ENCODE peak calls at places on chromosomes 5 and 9, in six cellular contexts. Z, X, V, D, C and A are unnamed samples.
A peak's percentile ranks its signal among the peaks of the same experiment; 100 is the strongest.

GRCh38 chr5:177557041-177557647 is 2.8 kb upstream of the FAM193B start:
- DNase-seq in Z (no peak), X (peak; percentile 47), V (no peak), D (no peak), C (no peak), A (peak; percentile 64)

GRCh38 chr5:75736273-75736672 is 19.0 kb upstream of the POC5 start:
- DNase-seq in Z (no peak), X (no peak), V (no peak), D (no peak), C (no peak), A (no peak)

GRCh38 chr5:31563216-31563615 is 31.1 kb downstream of the C5orf22 start:
- DNase-seq in Z (no peak), X (no peak), V (no peak), D (no peak), C (no peak), A (no peak)

GRCh38 chr5:110094109-110094508 is 404.4 kb downstream of the MAN2A1 start:
- DNase-seq in Z (no peak), X (no peak), V (no peak), D (no peak), C (no peak), A (no peak)

GRCh38 chr9:122216798-122217418 is 11.8 kb downstream of the LHX6 start:
- DNase-seq in Z (no peak), X (no peak), V (no peak), D (peak; percentile 40), C (no peak), A (no peak)

GRCh38 chr9:97723819-97724218 is 26.7 kb upstream of the XPA start:
- DNase-seq in Z (no peak), X (no peak), V (no peak), D (no peak), C (no peak), A (peak; percentile 56)

GRCh38 chr5:11027660-11028059 is 266.6 kb upstream of the DAP start:
- DNase-seq in Z (no peak), X (no peak), V (no peak), D (no peak), C (no peak), A (no peak)

GRCh38 chr9:74773886-74774479 is 113.7 kb downstream of the TRPM6 start:
- DNase-seq in Z (peak; percentile 68), X (peak; percentile 86), V (peak; percentile 50), D (peak; percentile 72), C (peak; percentile 76), A (peak; percentile 66)

GRCh38 chr9:11038366-11038765 is 425.6 kb upstream of the PTPRD start:
- DNase-seq in Z (no peak), X (no peak), V (no peak), D (peak; percentile 69), C (no peak), A (no peak)

GRCh38 chr9:107020040-107020530 is 157.1 kb downstream of the ZNF462 start:
- DNase-seq in Z (no peak), X (no peak), V (no peak), D (peak; percentile 83), C (peak; percentile 85), A (peak; percentile 55)

GRCh38 chr5:139453683-139454567 is 8.6 kb downstream of the ECSCR start:
- DNase-seq in Z (no peak), X (no peak), V (peak; percentile 53), D (no peak), C (no peak), A (no peak)

GRCh38 chr5:69484891-69485290 is 7.7 kb upstream of the OCLN start:
- DNase-seq in Z (no peak), X (no peak), V (no peak), D (peak; percentile 83), C (peak; percentile 59), A (no peak)

GRCh38 chr9:129064499-129064908 is 16.4 kb upstream of the DOLPP1 start:
- DNase-seq in Z (no peak), X (no peak), V (no peak), D (no peak), C (no peak), A (no peak)

GRCh38 chr5:133565993-133566392 is 46.3 kb downstream of the FSTL4 start:
- DNase-seq in Z (no peak), X (no peak), V (no peak), D (peak; percentile 50), C (no peak), A (peak; percentile 19)

GRCh38 chr9:88196456-88196855 is 58.2 kb upstream of the SPATA31C2 start:
- DNase-seq in Z (no peak), X (no peak), V (no peak), D (no peak), C (no peak), A (peak; percentile 40)

GRCh38 chr5:38515648-38516047 is 40.8 kb downstream of the LIFR start:
- DNase-seq in Z (no peak), X (no peak), V (no peak), D (peak; percentile 22), C (peak; percentile 53), A (peak; percentile 22)

GRCh38 chr5:124707516-124707915 is 38.9 kb downstream of the ZNF608 start:
- DNase-seq in Z (no peak), X (no peak), V (no peak), D (peak; percentile 50), C (no peak), A (no peak)

GRCh38 chr9:2489838-2490314 is 131.7 kb upstream of the VLDLR start:
- DNase-seq in Z (no peak), X (no peak), V (no peak), D (no peak), C (peak; percentile 74), A (no peak)

GRCh38 chr9:74817281-74818181 is 70.2 kb downstream of the TRPM6 start:
- DNase-seq in Z (no peak), X (peak; percentile 67), V (no peak), D (no peak), C (no peak), A (no peak)

GRCh38 chr5:132459031-132459982 is 31.3 kb downstream of the IRF1 start:
- DNase-seq in Z (peak; percentile 48), X (no peak), V (no peak), D (no peak), C (peak; percentile 61), A (no peak)

GRCh38 chr5:10626473-10627013 is 62.7 kb downstream of the ANKRD33B start:
- DNase-seq in Z (no peak), X (no peak), V (no peak), D (no peak), C (no peak), A (no peak)

GRCh38 chr5:111679611-111680010 is 77.4 kb downstream of the NREP start:
- DNase-seq in Z (no peak), X (no peak), V (no peak), D (no peak), C (no peak), A (no peak)

GRCh38 chr9:129866373-129867137 is 31.3 kb downstream of the USP20 start:
- DNase-seq in Z (no peak), X (no peak), V (no peak), D (no peak), C (no peak), A (no peak)

GRCh38 chr9:115035872-115036612 is 81.9 kb downstream of the TNC start:
- DNase-seq in Z (no peak), X (no peak), V (no peak), D (peak; percentile 61), C (peak; percentile 63), A (peak; percentile 98)

GRCh38 chr5:112533315-112533867 is 114.3 kb upstream of the EPB41L4A start:
- DNase-seq in Z (no peak), X (peak; percentile 34), V (no peak), D (peak; percentile 59), C (no peak), A (peak; percentile 58)

GRCh38 chr9:116706310-116707290 is 19.5 kb downstream of the TRIM32 start:
- DNase-seq in Z (no peak), X (no peak), V (no peak), D (no peak), C (no peak), A (no peak)

GRCh38 chr5:52822437-52822836 is 34.7 kb downstream of the ITGA1 start:
- DNase-seq in Z (no peak), X (peak; percentile 29), V (no peak), D (no peak), C (no peak), A (no peak)

GRCh38 chr9:1721219-1721618 is 293.9 kb upstream of the SMARCA2 start:
- DNase-seq in Z (no peak), X (peak; percentile 27), V (no peak), D (no peak), C (no peak), A (no peak)

GRCh38 chr5:127434588-127434987 is 82.9 kb upstream of the PRRC1 start:
- DNase-seq in Z (no peak), X (no peak), V (no peak), D (no peak), C (no peak), A (no peak)

GRCh38 chr5:31434898-31435297 is 97.0 kb downstream of the DROSHA start:
- DNase-seq in Z (no peak), X (no peak), V (no peak), D (no peak), C (no peak), A (no peak)

GRCh38 chr5:159202151-159202550 is 7.2 kb downstream of the RNF145 start:
- DNase-seq in Z (no peak), X (no peak), V (no peak), D (no peak), C (no peak), A (no peak)